ENCODE peak calls at places on chromosomes 7 and 10, in five cellular contexts. F is suprapubic skin, E is SK-N-SH, O is stomach, Y is GM12891. D is an unnamed sample.

GRCh38 chr10:91652364-91652763 is 19.5 kb upstream of the PPP1R3C start:
- DNase-seq in F (no peak), E (no peak), O (no peak), Y (no peak), D (no peak)

GRCh38 chr10:24390746-24391145 is 181.8 kb downstream of the KIAA1217 start:
- DNase-seq in F (no peak), E (no peak), O (no peak), Y (no peak), D (no peak)

GRCh38 chr10:34701194-34701593 is 113.9 kb downstream of the PARD3 start:
- DNase-seq in F (no peak), E (no peak), O (no peak), Y (no peak), D (no peak)

GRCh38 chr7:100802951-100803350 is 24.4 kb downstream of the EPHB4 start:
- DNase-seq in F (no peak), E (no peak), O (no peak), Y (no peak), D (no peak)

GRCh38 chr10:77910524-77911145 is 15.9 kb downstream of the DLG5 start:
- DNase-seq in F (no peak), E (no peak), O (no peak), Y (no peak), D (no peak)

GRCh38 chr7:22587322-22587721 is 87.3 kb upstream of the STEAP1B start:
- DNase-seq in F (no peak), E (no peak), O (no peak), Y (no peak), D (no peak)

GRCh38 chr7:86643478-86644281 is at the start of gene GRM3:
- DNase-seq in F (no peak), E (peak; percentile 79), O (no peak), Y (no peak), D (no peak)

GRCh38 chr7:132321387-132321786 is 254.9 kb downstream of the PLXNA4 start:
- DNase-seq in F (no peak), E (peak; percentile 76), O (no peak), Y (no peak), D (no peak)

GRCh38 chr7:96414931-96415292 is 93.0 kb upstream of the SLC25A13 start:
- DNase-seq in F (no peak), E (peak; percentile 51), O (no peak), Y (peak; percentile 14), D (peak; percentile 62)

GRCh38 chr10:17200885-17201164 is 647 bp downstream of the TRDMT1 start:
- DNase-seq in F (no peak), E (no peak), O (peak; percentile 34), Y (peak; percentile 10), D (no peak)

GRCh38 chr7:125136341-125136740 is 206.7 kb upstream of the POT1 start:
- DNase-seq in F (no peak), E (no peak), O (no peak), Y (no peak), D (peak; percentile 17)

GRCh38 chr7:105775580-105775979 is 100.8 kb downstream of the ATXN7L1 start:
- DNase-seq in F (no peak), E (no peak), O (no peak), Y (no peak), D (no peak)

GRCh38 chr7:158975526-158976467 is 119.4 kb downstream of the DYNC2I1 start:
- DNase-seq in F (no peak), E (no peak), O (no peak), Y (no peak), D (no peak)

GRCh38 chr7:32020760-32021159 is 49.4 kb downstream of the PDE1C start:
- DNase-seq in F (no peak), E (no peak), O (no peak), Y (no peak), D (no peak)

GRCh38 chr10:97321032-97321806 is 2.1 kb downstream of the FRAT1 start:
- DNase-seq in F (no peak), E (no peak), O (no peak), Y (no peak), D (no peak)

GRCh38 chr7:22356855-22357310 is at the start of gene RAPGEF5:
- DNase-seq in F (no peak), E (peak; percentile 94), O (peak; percentile 57), Y (peak; percentile 67), D (no peak)

GRCh38 chr7:28065308-28065707 is 115.3 kb downstream of the JAZF1 start:
- DNase-seq in F (no peak), E (no peak), O (no peak), Y (no peak), D (no peak)

GRCh38 chr7:151631149-151631967 is 111.7 kb upstream of the RHEB start:
- DNase-seq in F (no peak), E (no peak), O (peak; percentile 34), Y (no peak), D (no peak)

GRCh38 chr7:150946826-150947750 is 31.0 kb downstream of the KCNH2 start:
- DNase-seq in F (peak; percentile 78), E (peak; percentile 66), O (no peak), Y (peak; percentile 18), D (no peak)

GRCh38 chr7:150428671-150429451 is 21.6 kb upstream of the GIMAP8 start:
- DNase-seq in F (peak; percentile 62), E (no peak), O (no peak), Y (no peak), D (no peak)

GRCh38 chr7:5552123-5552522 is 128.5 kb upstream of the TNRC18 start:
- DNase-seq in F (no peak), E (no peak), O (no peak), Y (no peak), D (no peak)

GRCh38 chr7:35753761-35754603 is 46.9 kb upstream of the SEPTIN7 start:
- DNase-seq in F (no peak), E (no peak), O (no peak), Y (no peak), D (no peak)

GRCh38 chr7:6637544-6638229 is 569 bp downstream of the ZNF316 start:
- DNase-seq in F (no peak), E (peak; percentile 98), O (no peak), Y (peak; percentile 99), D (no peak)

GRCh38 chr7:141785711-141786552 is 4.1 kb upstream of the TAS2R5 start:
- DNase-seq in F (no peak), E (peak; percentile 63), O (no peak), Y (peak; percentile 33), D (peak; percentile 51)

GRCh38 chr10:69153227-69153626 is 26.8 kb upstream of the SUPV3L1 start:
- DNase-seq in F (no peak), E (no peak), O (no peak), Y (no peak), D (no peak)

GRCh38 chr7:128284102-128284501 is 43.0 kb downstream of the LEP start:
- DNase-seq in F (no peak), E (no peak), O (no peak), Y (no peak), D (no peak)

GRCh38 chr10:122298598-122299301 is 27.7 kb downstream of the BTBD16 start:
- DNase-seq in F (no peak), E (peak; percentile 80), O (peak; percentile 72), Y (peak; percentile 65), D (peak; percentile 80)

GRCh38 chr7:51007708-51008505 is 225.2 kb upstream of the GRB10 start:
- DNase-seq in F (no peak), E (no peak), O (no peak), Y (no peak), D (no peak)

GRCh38 chr7:137975223-137975622 is 26.7 kb downstream of the CREB3L2 start:
- DNase-seq in F (no peak), E (no peak), O (no peak), Y (peak; percentile 30), D (no peak)

GRCh38 chr10:93006435-93007039 is 54.1 kb upstream of the CYP26C1 start:
- DNase-seq in F (no peak), E (peak; percentile 30), O (no peak), Y (no peak), D (no peak)

GRCh38 chr7:140223515-140224221 is 46.9 kb upstream of the KDM7A start:
- DNase-seq in F (no peak), E (no peak), O (no peak), Y (no peak), D (no peak)

GRCh38 chr10:61110188-61110844 is 166.3 kb upstream of the RHOBTB1 start:
- DNase-seq in F (no peak), E (no peak), O (no peak), Y (no peak), D (no peak)

GRCh38 chr7:68535266-68535665 is 1063.0 kb upstream of the AUTS2 start:
- DNase-seq in F (no peak), E (no peak), O (no peak), Y (no peak), D (no peak)

GRCh38 chr7:139692723-139693122 is 85.1 kb downstream of the HIPK2 start:
- DNase-seq in F (no peak), E (no peak), O (peak; percentile 57), Y (no peak), D (no peak)

GRCh38 chr10:13462551-13462950 is 66.3 kb downstream of the BEND7 start:
- DNase-seq in F (no peak), E (no peak), O (no peak), Y (no peak), D (no peak)

GRCh38 chr7:158868754-158869410 is 12.5 kb downstream of the DYNC2I1 start:
- DNase-seq in F (no peak), E (peak; percentile 51), O (no peak), Y (no peak), D (no peak)

GRCh38 chr7:44847509-44847919 is 373 bp downstream of the H2AZ2 start:
- DNase-seq in F (peak; percentile 92), E (peak; percentile 94), O (peak; percentile 87), Y (peak; percentile 67), D (peak; percentile 72)
- TF ChIP-seq POLR2AphosphoS5 in F (peak; percentile 32), E (no peak), O (no peak), Y (peak; percentile 49), D (peak; percentile 5)

DNA sequence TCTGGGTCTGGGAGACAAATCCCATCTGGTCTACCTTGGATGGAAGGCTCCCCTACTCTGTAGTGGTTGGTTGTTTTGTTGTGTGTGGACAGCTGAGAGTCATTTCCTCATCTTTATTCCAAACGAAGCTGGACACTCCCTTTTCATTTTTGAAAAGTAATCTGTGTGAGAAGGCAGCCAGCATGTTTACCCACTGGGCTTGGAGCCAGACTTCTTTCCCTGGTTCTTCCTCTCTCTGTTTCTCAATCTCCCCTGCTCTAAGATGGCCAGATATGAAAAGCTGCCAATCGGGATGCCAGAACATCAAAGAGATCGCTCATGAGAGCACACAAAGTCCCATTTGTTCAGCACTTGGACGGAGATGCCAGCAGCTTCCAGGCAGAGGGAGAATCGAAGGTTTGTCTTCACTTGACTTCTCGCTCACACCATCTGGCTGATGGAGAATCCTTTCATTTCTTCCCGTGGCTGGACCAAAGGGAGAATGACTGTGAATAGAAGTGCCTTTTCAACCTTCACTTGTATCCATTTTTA is 108.2 kb upstream of the AGR3 start:
- DNase-seq in F (peak; percentile 83), E (no peak), O (peak; percentile 91), Y (no peak), D (peak; percentile 69)
- TF ChIP-seq POLR2AphosphoS5 in F (peak; percentile 94), E (no peak), O (peak; percentile 39), Y (no peak), D (peak; percentile 46)

GRCh38 chr7:52147240-52147639 is 830.6 kb upstream of the COBL start:
- DNase-seq in F (no peak), E (no peak), O (peak; percentile 47), Y (no peak), D (no peak)
- TF ChIP-seq POLR2AphosphoS5 in F (no peak), E (no peak), O (no peak), Y (no peak), D (no peak)

DNA sequence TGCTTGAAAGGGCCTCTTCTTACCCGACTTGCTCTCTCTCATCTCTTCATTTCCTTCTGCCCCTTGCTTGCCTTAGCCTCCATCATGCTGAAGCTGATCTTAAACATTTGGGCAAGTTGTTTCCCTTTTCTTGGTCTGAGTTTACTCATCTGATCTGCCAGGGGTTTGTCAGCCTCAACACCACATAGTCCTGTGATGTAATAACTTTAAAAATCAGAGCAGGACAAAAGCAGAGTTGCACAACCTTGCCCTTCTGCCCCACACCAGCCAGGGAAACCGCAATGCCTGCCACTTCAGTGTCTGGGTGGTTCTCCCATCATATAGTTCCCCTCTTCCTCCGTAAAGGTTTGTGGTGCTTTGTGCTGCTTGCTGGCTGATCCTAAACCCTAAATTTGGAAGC is 9.9 kb upstream of the LIPM start:
- DNase-seq in F (no peak), E (no peak), O (no peak), Y (no peak), D (no peak)
- TF ChIP-seq POLR2AphosphoS5 in F (no peak), E (no peak), O (no peak), Y (no peak), D (no peak)